ENCODE peak calls at places on chromosomes 3 and 15, in five cellular contexts. K is AG09309, H is kidney epithelial cell, N is AG04450, D is tibial nerve. U is an unnamed sample.

GRCh38 chr3:155218470-155218869 is 75.0 kb downstream of the STRIT1 start:
- DNase-seq in N (no peak), D (no peak), H (no peak), K (no peak), U (no peak)

GRCh38 chr3:167406876-167407492 is 26.9 kb upstream of the ZBBX start:
- DNase-seq in H (peak), D (no peak), N (peak), K (no peak), U (peak)

GRCh38 chr3:126728680-126729079 is 24.6 kb downstream of the CHCHD6 start:
- DNase-seq in H (no peak), D (no peak), K (no peak), N (no peak), U (no peak)

GRCh38 chr15:75228787-75229186 is 27.1 kb downstream of the C15orf39 start:
- DNase-seq in H (no peak), K (no peak), N (no peak), D (no peak), U (no peak)

GRCh38 chr3:190644766-190645165 is 130.9 kb downstream of the IL1RAP start:
- DNase-seq in N (peak), H (no peak), D (no peak), K (no peak), U (peak)

GRCh38 chr3:46900007-46900292 is 22.4 kb downstream of the PTH1R start:
- DNase-seq in H (no peak), D (no peak), N (no peak), K (no peak), U (no peak)

GRCh38 chr3:30511524-30512278 is 94.7 kb upstream of the TGFBR2 start:
- DNase-seq in D (peak), H (peak), N (peak), K (peak), U (peak)

GRCh38 chr3:185807455-185808068 is 17.3 kb downstream of the IGF2BP2 start:
- DNase-seq in D (no peak), H (peak), K (no peak), N (no peak), U (peak)

GRCh38 chr3:37862712-37863551 is 1.3 kb downstream of the CTDSPL start:
- DNase-seq in D (peak), N (no peak), K (no peak), H (no peak), U (peak)

GRCh38 chr3:71428841-71429609 is 154.5 kb downstream of the FOXP1 start:
- DNase-seq in H (no peak), D (peak), K (no peak), N (no peak), U (peak)

GRCh38 chr3:29642393-29643033 is 361.6 kb downstream of the RBMS3 start:
- DNase-seq in D (no peak), H (peak), K (peak), N (peak), U (peak)

GRCh38 chr3:106333911-106334618 is 465.3 kb upstream of the CBLB start:
- DNase-seq in N (peak), D (no peak), H (peak), K (peak), U (peak)

GRCh38 chr3:141796436-141797166 is 33.4 kb downstream of the GRK7 start:
- DNase-seq in H (no peak), K (no peak), N (no peak), D (peak), U (peak)

GRCh38 chr15:74978503-74978902 is 16.9 kb upstream of the SCAMP5 start:
- DNase-seq in K (no peak), H (no peak), D (no peak), N (no peak), U (peak)

GRCh38 chr3:23094890-23095462 is 108.2 kb upstream of the UBE2E2 start:
- DNase-seq in N (no peak), D (no peak), K (no peak), H (peak), U (peak)

GRCh38 chr3:134423153-134423552 is 48.9 kb upstream of the AMOTL2 start:
- DNase-seq in N (no peak), H (no peak), K (no peak), D (no peak), U (peak)

GRCh38 chr3:130380398-130380797 is 34.9 kb downstream of the COL6A5 start:
- DNase-seq in D (no peak), N (no peak), K (no peak), H (no peak), U (no peak)

GRCh38 chr3:56800373-56801150 is 1.2 kb downstream of the ARHGEF3 start:
- DNase-seq in D (no peak), K (no peak), H (no peak), N (no peak), U (no peak)

GRCh38 chr3:53147161-53147902 is 13.7 kb upstream of the PRKCD start:
- DNase-seq in D (no peak), H (no peak), N (no peak), K (no peak), U (no peak)

DNA sequence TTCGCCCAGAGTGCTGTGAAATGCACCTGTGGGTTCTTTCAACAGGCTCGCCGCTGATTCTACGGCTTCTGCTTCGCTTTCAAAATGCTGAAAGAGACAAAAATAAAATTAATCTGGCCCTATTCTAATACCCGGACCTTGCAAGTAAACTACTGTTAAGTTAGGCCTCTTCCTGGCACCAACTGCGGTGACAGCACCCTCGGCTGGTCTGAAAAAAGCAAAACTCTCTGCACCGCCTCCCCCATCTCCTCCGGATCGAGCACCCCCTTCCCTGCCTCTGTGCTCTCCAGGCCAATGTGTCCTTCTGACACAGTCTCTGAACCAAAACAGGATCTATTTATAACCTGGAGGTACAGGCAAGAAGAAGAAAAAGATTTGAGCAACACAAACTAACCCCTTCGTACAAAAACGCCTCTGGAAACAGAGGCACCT is 1.1 kb downstream of the ATOSA start:
- DNase-seq in D (peak), H (no peak), K (no peak), N (no peak), U (peak)
- TF ChIP-seq CTCF in D (no peak), H (peak), K (peak), N (no peak), U (peak)

DNA sequence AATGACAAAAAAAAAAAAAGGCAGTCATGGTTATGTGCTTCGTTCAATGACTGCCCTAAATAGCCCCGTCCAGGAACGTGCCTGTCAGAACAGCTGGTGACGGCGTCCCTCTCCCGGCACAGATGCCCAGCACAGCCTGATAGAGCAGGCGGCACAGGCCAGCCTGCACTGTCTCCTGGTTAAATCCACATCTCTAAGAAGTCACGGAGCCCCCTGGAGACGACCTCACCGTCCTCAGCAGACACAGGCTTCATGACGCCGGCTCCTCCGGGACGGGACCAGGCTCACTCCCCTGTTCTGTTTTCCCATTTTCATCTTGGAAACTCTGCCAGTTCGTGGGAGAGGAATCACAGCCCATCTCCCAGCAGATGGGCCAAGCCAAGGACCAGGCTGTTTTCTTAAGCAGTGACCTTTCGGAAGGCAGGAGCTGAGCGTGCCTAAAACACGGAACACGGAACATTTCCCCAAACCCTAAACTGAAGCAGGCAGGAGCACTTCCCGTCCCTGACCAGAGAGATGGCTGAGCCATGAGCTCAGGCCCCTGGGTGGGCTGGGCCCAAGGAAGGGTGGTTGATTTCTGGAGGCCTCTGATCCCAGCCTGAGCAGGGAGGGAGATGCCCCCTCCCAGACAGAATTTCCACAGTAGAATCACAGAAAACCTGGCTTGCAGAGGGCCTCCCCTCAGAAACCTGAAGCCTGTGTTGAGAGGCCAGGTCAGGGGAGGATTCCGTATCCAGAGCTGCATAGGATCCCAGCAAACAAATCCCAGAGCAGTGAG is 35.9 kb downstream of the ADCY5 start:
- DNase-seq in H (no peak), N (no peak), D (peak), K (no peak), U (no peak)
- H3K4me3 ChIP-seq in H (no peak), N (no peak), D (peak), K (no peak), U (no peak)

GRCh38 chr3:131381445-131382291 is at the start of gene NUDT16:
- DNase-seq in H (peak), N (peak), D (peak), K (peak), U (peak)
- TF ChIP-seq CTCF in H (no peak), N (no peak), D (peak), K (no peak), U (no peak)

GRCh38 chr3:125006190-125006855 is 49.5 kb downstream of the HEG1 start:
- DNase-seq in N (no peak), H (no peak), K (no peak), D (no peak), U (no peak)

GRCh38 chr3:125002834-125003368 is 52.9 kb downstream of the HEG1 start:
- DNase-seq in K (no peak), N (no peak), H (no peak), D (no peak), U (no peak)

GRCh38 chr3:125003369-125003853 is 52.4 kb downstream of the HEG1 start:
- DNase-seq in D (no peak), N (peak), H (no peak), K (peak), U (peak)

GRCh38 chr3:125002414-125002811 is 53.4 kb downstream of the HEG1 start:
- DNase-seq in D (no peak), N (no peak), H (no peak), K (no peak), U (no peak)

DNA sequence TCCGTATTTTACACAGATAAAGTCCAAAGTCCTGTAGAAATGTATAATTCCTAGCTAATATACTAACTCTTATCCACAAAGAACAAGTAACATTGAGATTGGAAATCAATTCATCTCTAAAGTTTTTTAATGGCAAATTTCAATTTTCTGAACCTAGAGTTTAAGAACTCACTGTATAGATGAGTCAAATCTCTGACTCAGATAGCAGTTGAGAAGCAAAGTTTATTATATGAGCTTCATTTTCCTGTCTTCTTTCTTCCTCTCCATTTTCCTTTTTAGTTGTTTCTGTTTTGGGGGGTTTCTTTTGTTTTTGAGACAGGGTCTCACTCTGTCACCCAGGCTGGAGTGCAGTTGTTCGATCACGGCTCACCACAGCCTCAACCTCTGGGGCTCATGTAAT is 51.6 kb downstream of the HEG1 start:
- DNase-seq in H (no peak), D (no peak), K (no peak), N (no peak), U (no peak)
- H3K4me3 ChIP-seq in H (no peak), D (no peak), K (no peak), N (no peak), U (no peak)

GRCh38 chr3:15630646-15631350 is 29.3 kb downstream of the BTD start:
- DNase-seq in H (peak), D (no peak), K (no peak), N (no peak), U (peak)

GRCh38 chr3:15632212-15632580 is 30.7 kb downstream of the BTD start:
- DNase-seq in K (no peak), H (no peak), D (no peak), N (no peak), U (no peak)

GRCh38 chr3:15629860-15630597 is 28.5 kb downstream of the BTD start:
- DNase-seq in N (no peak), D (peak), K (peak), H (peak), U (peak)

GRCh38 chr3:15633159-15633558 is 31.6 kb downstream of the BTD start:
- DNase-seq in D (no peak), K (no peak), H (no peak), N (no peak), U (no peak)

DNA sequence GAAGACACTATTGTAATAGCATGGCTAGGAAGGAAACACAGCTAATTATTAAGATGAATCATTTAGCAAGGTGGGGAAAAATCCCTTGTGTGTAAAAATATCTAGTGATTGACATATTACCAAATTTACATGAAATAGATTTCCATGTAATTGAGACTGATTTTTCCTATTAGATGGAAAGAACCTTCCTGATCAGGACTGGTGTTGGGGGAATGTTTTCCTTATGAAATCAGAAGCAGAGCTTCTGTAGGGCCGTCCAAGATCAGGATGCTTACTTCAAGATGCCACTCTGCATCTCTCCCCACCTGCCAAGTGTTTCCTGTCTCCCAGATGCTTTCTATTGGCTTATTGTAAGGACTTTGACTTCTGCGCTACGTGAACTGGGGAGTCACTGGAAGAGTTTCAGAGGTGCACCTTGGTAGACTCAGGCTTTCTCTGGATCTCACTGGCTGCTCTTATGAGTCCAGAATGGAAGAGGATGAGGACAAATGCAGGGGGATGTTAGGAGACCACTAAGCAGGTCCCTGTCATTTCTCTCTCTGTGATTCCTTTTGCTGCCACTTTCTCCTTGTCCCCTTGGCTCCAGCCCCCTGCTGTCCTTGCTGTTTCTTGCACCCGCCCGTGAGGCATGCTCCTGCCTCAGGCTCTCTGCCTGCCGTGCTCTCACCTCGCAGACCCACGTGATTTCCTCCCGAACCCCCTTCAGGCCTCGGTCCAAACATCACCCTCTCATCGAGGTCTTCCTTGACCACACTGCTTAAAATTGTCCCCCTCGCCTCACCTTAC is 30.1 kb downstream of the BTD start:
- DNase-seq in N (no peak), H (no peak), K (no peak), D (no peak), U (no peak)
- TF ChIP-seq CTCF in N (peak), H (no peak), K (no peak), D (no peak), U (no peak)

GRCh38 chr15:34043391-34043790 is 4.4 kb upstream of the AVEN start:
- DNase-seq in H (no peak), N (no peak), K (no peak), D (no peak), U (no peak)

GRCh38 chr15:34046471-34047145 is 7.6 kb upstream of the AVEN start:
- DNase-seq in K (no peak), D (no peak), H (no peak), N (no peak), U (no peak)

GRCh38 chr15:34049096-34049495 is 10.1 kb upstream of the AVEN start:
- DNase-seq in H (peak), D (no peak), K (peak), N (peak), U (peak)

GRCh38 chr15:34043813-34044212 is 4.8 kb upstream of the AVEN start:
- DNase-seq in H (no peak), K (no peak), D (no peak), N (no peak), U (no peak)

DNA sequence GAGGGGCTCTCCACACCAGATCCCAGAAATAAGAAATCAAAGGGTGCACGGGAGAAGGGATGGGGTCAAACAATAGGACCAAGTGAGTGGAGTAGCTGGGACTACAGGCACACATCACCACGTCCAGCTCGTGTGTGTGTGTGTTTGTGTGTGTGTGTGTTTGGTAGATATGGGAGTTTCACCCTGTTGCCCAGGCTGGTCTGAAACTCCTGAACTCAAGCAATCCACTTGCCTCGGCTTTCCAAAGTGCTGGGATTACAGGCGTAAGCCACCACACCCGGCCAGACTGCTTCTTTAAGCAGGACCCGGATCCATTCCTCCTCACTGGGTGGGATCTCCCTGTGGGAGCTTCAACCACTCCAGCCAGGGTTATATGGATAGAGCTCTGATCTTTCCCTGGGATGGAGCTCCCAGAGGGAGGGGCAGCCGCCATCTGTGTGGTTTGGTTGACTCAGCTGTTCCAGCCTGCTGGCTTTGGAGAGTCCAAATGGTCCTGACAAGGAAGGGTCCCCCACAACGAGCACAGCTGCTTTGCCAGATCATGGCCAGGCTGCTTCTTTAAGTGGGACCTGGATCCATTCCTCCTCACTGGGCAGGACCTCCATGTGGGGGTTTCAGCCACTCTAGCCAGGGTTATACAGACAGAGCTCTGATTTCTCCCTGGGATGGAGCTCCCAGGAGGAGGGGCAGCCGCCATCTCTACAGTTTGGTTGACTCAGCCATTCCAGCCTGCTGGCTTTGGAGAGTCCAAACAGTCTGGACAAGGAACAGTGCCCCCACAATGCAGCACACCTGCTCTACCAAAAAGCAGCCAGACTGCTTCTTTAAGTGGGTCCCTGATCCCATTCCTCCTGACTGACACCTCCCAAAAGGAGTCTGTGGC is 9.1 kb upstream of the AVEN start:
- DNase-seq in D (no peak), N (no peak), H (no peak), K (no peak), U (no peak)
- H3K4me3 ChIP-seq in D (no peak), N (no peak), H (no peak), K (peak), U (no peak)

GRCh38 chr3:13520326-13520880 is 28.5 kb upstream of the FBLN2 start:
- DNase-seq in N (no peak), D (no peak), K (no peak), H (no peak), U (no peak)

GRCh38 chr3:13517253-13517977 is 31.5 kb upstream of the FBLN2 start:
- DNase-seq in K (no peak), H (no peak), D (peak), N (no peak), U (no peak)

GRCh38 chr3:13519392-13519791 is 29.5 kb upstream of the FBLN2 start:
- DNase-seq in N (no peak), D (no peak), H (no peak), K (no peak), U (no peak)

GRCh38 chr3:13521309-13521708 is 27.6 kb upstream of the FBLN2 start:
- DNase-seq in H (no peak), D (no peak), N (no peak), K (no peak), U (no peak)

GRCh38 chr3:13518516-13519351 is 30.2 kb upstream of the FBLN2 start:
- DNase-seq in N (no peak), K (no peak), H (no peak), D (peak), U (peak)
- TF ChIP-seq CTCF in N (no peak), K (no peak), H (no peak), D (peak), U (no peak)

DNA sequence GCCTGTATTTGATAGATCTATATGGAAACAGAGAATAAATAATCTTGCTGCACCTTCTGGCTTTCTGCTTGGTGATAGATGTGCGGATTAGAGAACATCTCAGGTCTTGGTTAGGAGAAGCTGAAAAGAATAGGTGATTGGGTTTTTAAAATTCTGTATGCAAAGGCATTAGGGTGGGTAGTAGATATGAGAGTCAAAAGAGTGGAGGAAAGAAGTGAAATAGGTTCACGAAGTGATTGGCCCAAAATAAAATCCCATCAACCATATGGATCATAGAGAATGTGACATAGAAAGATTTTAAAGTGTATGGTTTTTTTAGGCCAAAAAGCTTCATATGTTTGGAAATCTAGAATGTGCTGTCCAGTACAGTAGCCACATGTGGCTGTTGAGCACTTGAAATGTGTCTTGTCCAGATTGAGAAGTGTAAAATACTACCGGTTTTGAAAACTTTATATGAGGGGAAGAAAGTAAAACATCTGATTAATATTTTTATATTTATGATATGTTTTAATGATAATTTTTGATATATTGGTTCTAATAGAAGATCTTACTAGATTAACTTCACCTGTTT is 2.8 kb downstream of the MBNL1 start:
- DNase-seq in D (no peak), N (no peak), K (no peak), H (no peak), U (no peak)
- H3K4me3 ChIP-seq in D (peak), N (peak), K (peak), H (no peak), U (peak)